ENCODE peak calls at places on chromosomes 13 and 19, in nine cellular contexts. H is myocyte; D is breast epithelium; I is astrocyte of the spinal cord; O is activated CD4-positive, alpha-beta memory T cell treated with anti-CD3 and anti-CD28 coated beads, Interleukin-2, amount 10 ng/mL, durations not matched to agents 7 days and 5 days; Y is kidney; T is activated CD4-positive, alpha-beta T cell treated with anti-CD3 and anti-CD28 coated beads for 1 hour; X is stimulated activated naive CD4-positive, alpha-beta T cell; F is cardiac muscle cell. Z is an unnamed sample.

GRCh38 chr19:8609210-8610040 is 1.1 kb downstream of the ADAMTS10 start:
- DNase-seq in F (peak), D (no peak), Y (peak), X (no peak), H (no peak), T (no peak), O (no peak), I (peak), Z (peak)

GRCh38 chr13:49938274-49938673 is 2.1 kb upstream of the SPRYD7 start:
- DNase-seq in I (no peak), T (no peak), Y (no peak), O (no peak), F (no peak), H (peak), X (no peak), D (no peak), Z (no peak)

GRCh38 chr13:23848019-23848418 is 41.2 kb downstream of the MIPEP start:
- DNase-seq in O (no peak), I (no peak), T (no peak), H (no peak), D (no peak), Y (no peak), F (no peak), X (no peak), Z (no peak)

GRCh38 chr19:50324331-50324730 is 4.8 kb downstream of the KCNC3 start:
- DNase-seq in F (no peak), Y (no peak), I (no peak), H (no peak), X (no peak), O (no peak), D (no peak), T (no peak), Z (no peak)

GRCh38 chr19:42176649-42176989 is 40.9 kb downstream of the DEDD2 start:
- DNase-seq in F (peak), D (no peak), I (no peak), Y (no peak), T (no peak), H (no peak), X (no peak), O (no peak), Z (no peak)

GRCh38 chr19:47158879-47159509 is 28.4 kb downstream of the SAE1 start:
- DNase-seq in X (peak), I (peak), O (no peak), Y (no peak), H (peak), T (no peak), D (no peak), F (no peak), Z (peak)

GRCh38 chr13:106530209-106530906 is 5.1 kb downstream of the EFNB2 start:
- DNase-seq in O (no peak), I (no peak), D (no peak), X (no peak), H (no peak), Y (no peak), F (no peak), T (no peak), Z (no peak)

GRCh38 chr13:19085258-19085657 is 96.4 kb downstream of the TUBA3C start:
- DNase-seq in D (no peak), H (no peak), Y (peak), T (no peak), I (no peak), X (no peak), O (no peak), F (no peak), Z (no peak)

GRCh38 chr19:48186015-48186414 is 15.5 kb downstream of the ZSWIM9 start:
- DNase-seq in Y (peak), I (no peak), H (no peak), O (no peak), F (no peak), X (no peak), T (no peak), D (no peak), Z (no peak)

GRCh38 chr19:27843861-27844260 is 1369.1 kb downstream of the UQCRFS1 start:
- DNase-seq in I (no peak), X (no peak), F (no peak), O (no peak), T (no peak), D (no peak), Y (no peak), H (no peak), Z (no peak)

GRCh38 chr19:41351339-41352245 is 2.1 kb downstream of the TGFB1 start:
- DNase-seq in Y (peak), O (peak), T (peak), X (peak), D (no peak), H (no peak), I (peak), F (peak), Z (peak)

GRCh38 chr19:49125025-49125731 is 5.8 kb downstream of the PPFIA3 start:
- DNase-seq in F (no peak), H (no peak), T (no peak), X (no peak), O (no peak), I (no peak), D (no peak), Y (peak), Z (no peak)

GRCh38 chr13:114057131-114058050 is 75.0 kb downstream of the RASA3 start:
- DNase-seq in O (no peak), X (no peak), I (peak), F (no peak), H (no peak), T (no peak), Y (peak), D (no peak), Z (no peak)

GRCh38 chr19:31378404-31378803 is 29.2 kb upstream of the TSHZ3 start:
- DNase-seq in F (no peak), H (peak), I (peak), O (no peak), D (no peak), X (no peak), T (no peak), Y (no peak), Z (no peak)

GRCh38 chr13:91383836-91384235 is 14.6 kb upstream of the GPC5 start:
- DNase-seq in F (no peak), D (no peak), T (no peak), O (no peak), Y (no peak), H (no peak), I (no peak), X (no peak), Z (no peak)

GRCh38 chr19:33794578-33795369 is 1.9 kb upstream of the KCTD15 start:
- DNase-seq in I (peak), X (no peak), D (no peak), O (no peak), F (no peak), H (no peak), Y (peak), T (no peak), Z (no peak)

GRCh38 chr13:68275758-68276157 is 1045.6 kb upstream of the PCDH9 start:
- DNase-seq in T (no peak), O (no peak), F (no peak), X (no peak), I (no peak), Y (no peak), D (no peak), H (no peak), Z (no peak)

GRCh38 chr19:19053508-19054314 is 10.1 kb upstream of the SLC25A42 start:
- DNase-seq in Y (no peak), X (peak), D (no peak), H (peak), O (peak), I (peak), T (peak), F (peak), Z (no peak)

GRCh38 chr19:48698046-48698445 is 2.3 kb downstream of the FUT2 start:
- DNase-seq in D (no peak), X (no peak), F (no peak), H (peak), O (no peak), T (no peak), I (peak), Y (no peak), Z (peak)

GRCh38 chr19:58572818-58573657 is at the start of gene MZF1:
- DNase-seq in D (peak), Y (peak), H (peak), O (peak), I (peak), T (peak), F (peak), X (no peak), Z (peak)

GRCh38 chr13:98083507-98083906 is 59.4 kb upstream of the FARP1 start:
- DNase-seq in O (no peak), T (no peak), H (peak), D (no peak), F (no peak), Y (no peak), I (peak), X (no peak), Z (peak)

Z was measured in NCI-H226.